ENCODE peak calls at places on chromosomes 12 and 14, in six cellular contexts. One of them, this sample, is unnamed.
A peak's percentile ranks its signal among the peaks of the same experiment; 100 is the strongest.

GRCh38 chr12:59158066-59158465 is 237.8 kb upstream of the LRIG3 start:
- DNase-seq in HS-27A: no peak
- DNase-seq in NT2/D1: no peak
- DNase-seq in NCI-H345: no peak
- DNase-seq in ecto neural progenitor cell: no peak
- DNase-seq in amniotic epithelial cell: no peak
- DNase-seq in this sample: no peak

GRCh38 chr14:67962215-67962644 is 142.7 kb downstream of the RAD51B start:
- DNase-seq in HS-27A: no peak
- DNase-seq in NT2/D1: no peak
- DNase-seq in NCI-H345: no peak
- DNase-seq in ecto neural progenitor cell: no peak
- DNase-seq in amniotic epithelial cell: peak; percentile 70
- DNase-seq in this sample: no peak

GRCh38 chr12:51897181-51897580 is 9.3 kb downstream of the ANKRD33 start:
- DNase-seq in HS-27A: no peak
- DNase-seq in NT2/D1: no peak
- DNase-seq in NCI-H345: no peak
- DNase-seq in ecto neural progenitor cell: no peak
- DNase-seq in amniotic epithelial cell: no peak
- DNase-seq in this sample: no peak

GRCh38 chr12:132151766-132152410 is 7.6 kb downstream of the NOC4L start:
- DNase-seq in HS-27A: no peak
- DNase-seq in NT2/D1: no peak
- DNase-seq in NCI-H345: no peak
- DNase-seq in ecto neural progenitor cell: no peak
- DNase-seq in amniotic epithelial cell: no peak
- DNase-seq in this sample: no peak

GRCh38 chr14:36068777-36069534 is 107.6 kb downstream of the PTCSC3 start:
- DNase-seq in HS-27A: peak; percentile 96
- DNase-seq in NT2/D1: no peak
- DNase-seq in NCI-H345: no peak
- DNase-seq in ecto neural progenitor cell: no peak
- DNase-seq in amniotic epithelial cell: no peak
- DNase-seq in this sample: no peak

GRCh38 chr12:15590180-15590826 is 198.9 kb downstream of the EPS8 start:
- DNase-seq in HS-27A: peak; percentile 50
- DNase-seq in NT2/D1: peak; percentile 80
- DNase-seq in NCI-H345: peak; percentile 57
- DNase-seq in ecto neural progenitor cell: peak; percentile 73
- DNase-seq in amniotic epithelial cell: peak; percentile 64
- DNase-seq in this sample: peak; percentile 60

GRCh38 chr12:119207161-119207560 is 28.4 kb downstream of the HSPB8 start:
- DNase-seq in HS-27A: no peak
- DNase-seq in NT2/D1: no peak
- DNase-seq in NCI-H345: no peak
- DNase-seq in ecto neural progenitor cell: no peak
- DNase-seq in amniotic epithelial cell: no peak
- DNase-seq in this sample: no peak

GRCh38 chr12:75481013-75481705 is 604 bp downstream of the GLIPR1 start:
- DNase-seq in HS-27A: no peak
- DNase-seq in NT2/D1: no peak
- DNase-seq in NCI-H345: no peak
- DNase-seq in ecto neural progenitor cell: no peak
- DNase-seq in amniotic epithelial cell: peak; percentile 60
- DNase-seq in this sample: no peak

GRCh38 chr14:23434488-23435219 is 806 bp downstream of the MYH7 start:
- DNase-seq in HS-27A: no peak
- DNase-seq in NT2/D1: no peak
- DNase-seq in NCI-H345: no peak
- DNase-seq in ecto neural progenitor cell: peak; percentile 24
- DNase-seq in amniotic epithelial cell: no peak
- DNase-seq in this sample: no peak

GRCh38 chr14:52272375-52272774 is 4.9 kb downstream of the PTGDR start:
- DNase-seq in HS-27A: no peak
- DNase-seq in NT2/D1: no peak
- DNase-seq in NCI-H345: no peak
- DNase-seq in ecto neural progenitor cell: no peak
- DNase-seq in amniotic epithelial cell: peak; percentile 43
- DNase-seq in this sample: no peak

GRCh38 chr12:118357327-118358007 is 15.2 kb downstream of the TAOK3 start:
- DNase-seq in HS-27A: no peak
- DNase-seq in NT2/D1: no peak
- DNase-seq in NCI-H345: no peak
- DNase-seq in ecto neural progenitor cell: no peak
- DNase-seq in amniotic epithelial cell: peak; percentile 48
- DNase-seq in this sample: peak; percentile 90

GRCh38 chr12:15193927-15194326 is 27.3 kb downstream of the RERG start:
- DNase-seq in HS-27A: no peak
- DNase-seq in NT2/D1: no peak
- DNase-seq in NCI-H345: no peak
- DNase-seq in ecto neural progenitor cell: no peak
- DNase-seq in amniotic epithelial cell: peak; percentile 72
- DNase-seq in this sample: no peak

GRCh38 chr12:49819786-49820185 is 8.4 kb downstream of the NCKAP5L start:
- DNase-seq in HS-27A: no peak
- DNase-seq in NT2/D1: no peak
- DNase-seq in NCI-H345: no peak
- DNase-seq in ecto neural progenitor cell: no peak
- DNase-seq in amniotic epithelial cell: no peak
- DNase-seq in this sample: no peak

GRCh38 chr12:62694632-62695031 is 228.0 kb downstream of the MON2 start:
- DNase-seq in HS-27A: no peak
- DNase-seq in NT2/D1: no peak
- DNase-seq in NCI-H345: no peak
- DNase-seq in ecto neural progenitor cell: no peak
- DNase-seq in amniotic epithelial cell: no peak
- DNase-seq in this sample: no peak

GRCh38 chr12:113416091-113416754 is 6.0 kb upstream of the SDSL start:
- DNase-seq in HS-27A: no peak
- DNase-seq in NT2/D1: no peak
- DNase-seq in NCI-H345: no peak
- DNase-seq in ecto neural progenitor cell: no peak
- DNase-seq in amniotic epithelial cell: no peak
- DNase-seq in this sample: no peak

GRCh38 chr12:71456316-71456715 is 16.7 kb downstream of the LGR5 start:
- DNase-seq in HS-27A: no peak
- DNase-seq in NT2/D1: no peak
- DNase-seq in NCI-H345: peak; percentile 86
- DNase-seq in ecto neural progenitor cell: no peak
- DNase-seq in amniotic epithelial cell: no peak
- DNase-seq in this sample: no peak

GRCh38 chr12:15599266-15600037 is 189.7 kb downstream of the EPS8 start:
- DNase-seq in HS-27A: peak; percentile 59
- DNase-seq in NT2/D1: no peak
- DNase-seq in NCI-H345: peak; percentile 7
- DNase-seq in ecto neural progenitor cell: no peak
- DNase-seq in amniotic epithelial cell: peak; percentile 76
- DNase-seq in this sample: no peak

GRCh38 chr12:121465921-121466799 is 66.2 kb downstream of the RNF34 start:
- DNase-seq in HS-27A: no peak
- DNase-seq in NT2/D1: no peak
- DNase-seq in NCI-H345: no peak
- DNase-seq in ecto neural progenitor cell: peak; percentile 74
- DNase-seq in amniotic epithelial cell: no peak
- DNase-seq in this sample: no peak

GRCh38 chr12:16421806-16422205 is 74.4 kb downstream of the MGST1 start:
- DNase-seq in HS-27A: no peak
- DNase-seq in NT2/D1: no peak
- DNase-seq in NCI-H345: no peak
- DNase-seq in ecto neural progenitor cell: no peak
- DNase-seq in amniotic epithelial cell: peak; percentile 7
- DNase-seq in this sample: no peak

GRCh38 chr14:66979083-66979974 is 209.9 kb upstream of the GARIN2 start:
- DNase-seq in HS-27A: no peak
- DNase-seq in NT2/D1: no peak
- DNase-seq in NCI-H345: no peak
- DNase-seq in ecto neural progenitor cell: no peak
- DNase-seq in amniotic epithelial cell: no peak
- DNase-seq in this sample: no peak

GRCh38 chr14:102993523-102993922 is 63.8 kb downstream of the CDC42BPB start:
- DNase-seq in HS-27A: no peak
- DNase-seq in NT2/D1: no peak
- DNase-seq in NCI-H345: no peak
- DNase-seq in ecto neural progenitor cell: no peak
- DNase-seq in amniotic epithelial cell: peak; percentile 49
- DNase-seq in this sample: no peak

GRCh38 chr12:21934173-21934572 is 7.1 kb downstream of the ABCC9 start:
- DNase-seq in HS-27A: no peak
- DNase-seq in NT2/D1: no peak
- DNase-seq in NCI-H345: no peak
- DNase-seq in ecto neural progenitor cell: no peak
- DNase-seq in amniotic epithelial cell: no peak
- DNase-seq in this sample: no peak

GRCh38 chr12:99029502-99030271 is 384.6 kb downstream of the APAF1 start:
- DNase-seq in HS-27A: no peak
- DNase-seq in NT2/D1: no peak
- DNase-seq in NCI-H345: no peak
- DNase-seq in ecto neural progenitor cell: no peak
- DNase-seq in amniotic epithelial cell: no peak
- DNase-seq in this sample: no peak

GRCh38 chr12:109124878-109125648 is 8.7 kb downstream of the ACACB start:
- DNase-seq in HS-27A: no peak
- DNase-seq in NT2/D1: no peak
- DNase-seq in NCI-H345: no peak
- DNase-seq in ecto neural progenitor cell: no peak
- DNase-seq in amniotic epithelial cell: no peak
- DNase-seq in this sample: no peak

GRCh38 chr14:101400815-101401214 is 160.5 kb upstream of the DIO3 start:
- DNase-seq in HS-27A: no peak
- DNase-seq in NT2/D1: no peak
- DNase-seq in NCI-H345: no peak
- DNase-seq in ecto neural progenitor cell: no peak
- DNase-seq in amniotic epithelial cell: peak; percentile 68
- DNase-seq in this sample: no peak

GRCh38 chr12:42145552-42146215 is 1.0 kb upstream of the GXYLT1 start:
- DNase-seq in HS-27A: no peak
- DNase-seq in NT2/D1: no peak
- DNase-seq in NCI-H345: no peak
- DNase-seq in ecto neural progenitor cell: peak; percentile 48
- DNase-seq in amniotic epithelial cell: no peak
- DNase-seq in this sample: no peak

GRCh38 chr12:132366341-132366861 is 37.0 kb upstream of the GALNT9 start:
- DNase-seq in HS-27A: no peak
- DNase-seq in NT2/D1: no peak
- DNase-seq in NCI-H345: no peak
- DNase-seq in ecto neural progenitor cell: peak; percentile 89
- DNase-seq in amniotic epithelial cell: no peak
- DNase-seq in this sample: no peak

GRCh38 chr14:92945959-92946846 is 23.3 kb downstream of the CHGA start:
- DNase-seq in HS-27A: peak; percentile 83
- DNase-seq in NT2/D1: no peak
- DNase-seq in NCI-H345: no peak
- DNase-seq in ecto neural progenitor cell: no peak
- DNase-seq in amniotic epithelial cell: peak; percentile 15
- DNase-seq in this sample: no peak

GRCh38 chr12:42299392-42300308 is 26.2 kb downstream of the ZCRB1 start:
- DNase-seq in HS-27A: no peak
- DNase-seq in NT2/D1: no peak
- DNase-seq in NCI-H345: no peak
- DNase-seq in ecto neural progenitor cell: no peak
- DNase-seq in amniotic epithelial cell: peak; percentile 68
- DNase-seq in this sample: no peak

GRCh38 chr12:108613548-108613947 is 15.7 kb upstream of the TMEM119 start:
- DNase-seq in HS-27A: no peak
- DNase-seq in NT2/D1: no peak
- DNase-seq in NCI-H345: no peak
- DNase-seq in ecto neural progenitor cell: no peak
- DNase-seq in amniotic epithelial cell: no peak
- DNase-seq in this sample: no peak

GRCh38 chr14:24246765-24247212 is 4.4 kb upstream of the TINF2 start:
- DNase-seq in HS-27A: no peak
- DNase-seq in NT2/D1: no peak
- DNase-seq in NCI-H345: no peak
- DNase-seq in ecto neural progenitor cell: no peak
- DNase-seq in amniotic epithelial cell: no peak
- DNase-seq in this sample: no peak

GRCh38 chr12:124663771-124664366 is 96.5 kb upstream of the NCOR2 start:
- DNase-seq in HS-27A: no peak
- DNase-seq in NT2/D1: no peak
- DNase-seq in NCI-H345: no peak
- DNase-seq in ecto neural progenitor cell: peak; percentile 75
- DNase-seq in amniotic epithelial cell: no peak
- DNase-seq in this sample: peak; percentile 89